ENCODE peak calls at places on chromosome 22, in eight cellular contexts. T is ascending aorta; F is NCI-H1092; Q is activated effector memory CD4-positive, alpha-beta T cell treated with anti-CD3 and anti-CD28 coated beads, Interleukin-2, amount 50 U/mL, for 16 hours; J is fibroblast of pulmonary artery; Z is Ammon's horn; W is SW 1271; N is Caki2. E is an unnamed sample.

GRCh38 chr22:21650823-21651520 is 8.9 kb downstream of the SDF2L1 start:
- DNase-seq in N (no peak), Q (no peak), J (no peak), W (no peak), F (peak), Z (no peak), T (no peak), E (no peak)

GRCh38 chr22:26479043-26479791 is 4.4 kb downstream of the HPS4 start:
- DNase-seq in J (no peak), Q (no peak), Z (no peak), F (no peak), T (no peak), N (no peak), W (no peak), E (no peak)

GRCh38 chr22:44627521-44628139 is 74.4 kb upstream of the PRR5 start:
- DNase-seq in Z (no peak), F (no peak), W (no peak), Q (no peak), T (no peak), J (no peak), N (no peak), E (no peak)

GRCh38 chr22:39617761-39618757 is 47.5 kb downstream of the CACNA1I start:
- DNase-seq in F (no peak), N (no peak), Z (no peak), J (no peak), W (no peak), Q (no peak), T (no peak), E (no peak)

GRCh38 chr22:44089717-44090570 is 65.8 kb downstream of the PARVB start:
- DNase-seq in J (no peak), Z (no peak), N (no peak), Q (no peak), W (no peak), F (no peak), T (no peak), E (no peak)

GRCh38 chr22:40436460-40437431 is 66.4 kb downstream of the SGSM3 start:
- DNase-seq in Q (peak), N (peak), F (no peak), T (no peak), Z (peak), J (peak), W (no peak), E (peak)

GRCh38 chr22:24707477-24707816 is 67.1 kb downstream of the PIWIL3 start:
- DNase-seq in F (no peak), J (no peak), W (no peak), Z (no peak), T (no peak), Q (no peak), N (no peak), E (no peak)

GRCh38 chr22:50551160-50551752 is 5.6 kb downstream of the KLHDC7B start:
- DNase-seq in F (no peak), Z (no peak), Q (no peak), T (no peak), J (no peak), N (no peak), W (no peak), E (no peak)

GRCh38 chr22:35437038-35437437 is 37.1 kb downstream of the MCM5 start:
- DNase-seq in Q (no peak), T (no peak), J (no peak), F (no peak), N (peak), Z (no peak), W (peak), E (no peak)

GRCh38 chr22:36755316-36755715 is 20.6 kb downstream of the IFT27 start:
- DNase-seq in Q (no peak), F (no peak), T (no peak), W (no peak), N (no peak), Z (no peak), J (no peak), E (no peak)

GRCh38 chr22:46346680-46347405 is 11.3 kb downstream of the TRMU start:
- DNase-seq in F (no peak), W (no peak), N (no peak), Z (no peak), T (no peak), J (no peak), Q (no peak), E (no peak)

GRCh38 chr22:36288571-36289405 is 35.9 kb downstream of the APOL1 start:
- DNase-seq in Z (no peak), J (no peak), N (no peak), W (no peak), Q (no peak), T (no peak), F (no peak), E (no peak)

GRCh38 chr22:38569972-38570840 is at the start of gene DMC1:
- DNase-seq in Z (peak), Q (peak), W (peak), T (peak), J (peak), F (peak), N (peak), E (peak)

GRCh38 chr22:49494555-49494954 is 333.1 kb downstream of the BRD1 start:
- DNase-seq in Z (no peak), J (no peak), T (no peak), Q (no peak), W (no peak), F (no peak), N (no peak), E (no peak)

GRCh38 chr22:37336474-37337028 is 54.2 kb downstream of the CYTH4 start:
- DNase-seq in W (no peak), Z (no peak), Q (no peak), T (no peak), J (no peak), N (no peak), F (no peak), E (no peak)

GRCh38 chr22:39545310-39546063 is 12.9 kb upstream of the RPS19BP1 start:
- DNase-seq in Z (no peak), T (no peak), N (peak), J (peak), W (no peak), F (no peak), Q (peak), E (no peak)

GRCh38 chr22:24284747-24285203 is 14.1 kb downstream of the SPECC1L start:
- DNase-seq in N (no peak), W (no peak), F (no peak), J (peak), T (no peak), Z (no peak), Q (no peak), E (peak)

GRCh38 chr22:38135133-38135706 is 24.7 kb upstream of the BAIAP2L2 start:
- DNase-seq in N (peak), T (no peak), F (no peak), Q (no peak), J (peak), Z (no peak), W (no peak), E (peak)

GRCh38 chr22:47059701-47060161 is 297.3 kb downstream of the TBC1D22A start:
- DNase-seq in J (no peak), N (no peak), T (no peak), Z (peak), W (no peak), Q (peak), F (no peak), E (no peak)

GRCh38 chr22:50544078-50544745 is 1.5 kb upstream of the KLHDC7B start:
- DNase-seq in F (peak), W (no peak), N (peak), T (peak), Z (no peak), J (peak), Q (peak), E (peak)

GRCh38 chr22:44834065-44834464 is 81.7 kb downstream of the ARHGAP8 start:
- DNase-seq in W (no peak), Z (no peak), N (no peak), T (no peak), Q (no peak), F (no peak), J (no peak), E (no peak)

GRCh38 chr22:18076060-18076497 is 1.7 kb upstream of the PEX26 start:
- DNase-seq in T (peak), F (peak), J (peak), W (no peak), Z (peak), Q (peak), N (peak), E (peak)

GRCh38 chr22:17778412-17778976 is 4.2 kb upstream of the BID start:
- DNase-seq in N (no peak), Q (no peak), J (no peak), W (no peak), T (no peak), Z (no peak), F (no peak), E (no peak)

GRCh38 chr22:35538801-35539321 is 1.8 kb upstream of the RASD2 start:
- DNase-seq in T (no peak), W (no peak), Z (no peak), J (no peak), F (no peak), Q (peak), N (no peak), E (no peak)

GRCh38 chr22:31578171-31578570 is 81.8 kb downstream of the SFI1 start:
- DNase-seq in Q (no peak), N (no peak), W (no peak), Z (no peak), F (no peak), J (no peak), T (no peak), E (no peak)

GRCh38 chr22:19874307-19875060 is 19.8 kb upstream of the GNB1L start:
- DNase-seq in W (no peak), J (no peak), F (no peak), N (no peak), T (peak), Q (peak), Z (no peak), E (no peak)

GRCh38 chr22:29751669-29752068 is 15.1 kb downstream of the ZMAT5 start:
- DNase-seq in F (no peak), J (no peak), Q (no peak), T (no peak), W (no peak), Z (no peak), N (no peak), E (no peak)

GRCh38 chr22:35910013-35910860 is 118.4 kb downstream of the RBFOX2 start:
- DNase-seq in W (no peak), Z (no peak), J (peak), F (no peak), T (no peak), N (no peak), Q (no peak), E (no peak)

GRCh38 chr22:25403752-25404471 is 160.6 kb upstream of the GRK3 start:
- DNase-seq in Q (no peak), F (no peak), J (peak), N (peak), Z (no peak), W (no peak), T (no peak), E (no peak)

GRCh38 chr22:49162841-49163240 is 664.8 kb downstream of the BRD1 start:
- DNase-seq in Z (no peak), F (no peak), N (no peak), Q (no peak), W (no peak), J (no peak), T (no peak), E (no peak)

GRCh38 chr22:21754523-21755128 is 19.0 kb upstream of the YPEL1 start:
- DNase-seq in T (no peak), Z (peak), J (peak), F (no peak), N (no peak), W (no peak), Q (no peak), E (peak)

GRCh38 chr22:46622081-46622521 is 1.9 kb downstream of the GRAMD4 start:
- DNase-seq in Z (peak), N (no peak), T (no peak), W (no peak), F (no peak), Q (no peak), J (no peak), E (no peak)

GRCh38 chr22:29306830-29307657 is 594 bp downstream of the GAS2L1 start:
- DNase-seq in W (no peak), F (no peak), J (peak), N (peak), Z (peak), T (peak), Q (peak), E (peak)

GRCh38 chr22:47757741-47758140 is 995.3 kb downstream of the TBC1D22A start:
- DNase-seq in J (no peak), W (no peak), N (no peak), Z (no peak), Q (no peak), F (no peak), T (no peak), E (no peak)

GRCh38 chr22:38203090-38203810 is 1.5 kb downstream of the MAFF start:
- DNase-seq in F (no peak), W (no peak), T (no peak), Z (no peak), Q (peak), N (peak), J (peak), E (no peak)